ENCODE peak calls at places on chromosomes 3 and 15, in four cellular contexts. Q is NCI-H774; J is activated CD8-positive, alpha-beta memory T cell treated with anti-CD3 and anti-CD28 coated beads, Interleukin-2, amount 50 U/mL, for 4 hours; V is ovary. O is an unnamed sample.

GRCh38 chr15:68542771-68543544 is 35.8 kb upstream of the CORO2B start:
- DNase-seq in Q (no peak), J (no peak), V (peak; percentile 59), O (peak; percentile 85)

GRCh38 chr3:79957066-79957465 is 189.3 kb upstream of the ROBO1 start:
- DNase-seq in Q (no peak), J (no peak), V (no peak), O (no peak)

GRCh38 chr3:184133840-184134745 is 1.1 kb upstream of the EIF2B5 start:
- DNase-seq in J (peak; percentile 57), V (peak; percentile 82), Q (peak; percentile 87), O (no peak)

GRCh38 chr3:88137836-88138235 is 11.9 kb upstream of the C3orf38 start:
- DNase-seq in Q (no peak), V (no peak), J (no peak), O (no peak)

GRCh38 chr3:185815391-185816282 is 9.2 kb downstream of the IGF2BP2 start:
- DNase-seq in Q (no peak), V (no peak), J (no peak), O (no peak)

GRCh38 chr15:79352206-79352605 is 41.3 kb downstream of the TMED3 start:
- DNase-seq in J (no peak), Q (no peak), V (no peak), O (no peak)

GRCh38 chr3:71010731-71011455 is 572.6 kb downstream of the FOXP1 start:
- DNase-seq in J (peak; percentile 52), V (no peak), Q (no peak), O (no peak)

GRCh38 chr15:74423443-74424257 is 10.1 kb downstream of the SEMA7A start:
- DNase-seq in V (no peak), Q (no peak), J (no peak), O (no peak)

GRCh38 chr15:84697353-84697990 is 18.5 kb downstream of the SEC11A start:
- DNase-seq in V (no peak), Q (no peak), J (no peak), O (no peak)

GRCh38 chr3:14462738-14463137 is 60.3 kb downstream of the SLC6A6 start:
- DNase-seq in J (no peak), V (no peak), Q (no peak), O (no peak)

O was measured in GM04503.